ENCODE peak calls at places on chromosome 6, in eight cellular contexts. One of them, this sample, is unnamed.

GRCh38 chr6:136774228-136775041 is 17.8 kb downstream of the MAP3K5 start:
- DNase-seq in H1: no peak
- DNase-seq in suprapubic skin: no peak
- DNase-seq in breast epithelium: no peak
- DNase-seq in sigmoid colon: no peak
- DNase-seq in transverse colon: no peak
- DNase-seq in prostate gland: no peak
- DNase-seq in vagina: no peak
- DNase-seq in this sample: no peak

GRCh38 chr6:6915813-6916547 is 191.8 kb upstream of the RREB1 start:
- DNase-seq in H1: no peak
- DNase-seq in suprapubic skin: no peak
- DNase-seq in breast epithelium: no peak
- DNase-seq in sigmoid colon: peak
- DNase-seq in transverse colon: peak
- DNase-seq in prostate gland: peak
- DNase-seq in vagina: no peak
- DNase-seq in this sample: no peak

GRCh38 chr6:38815250-38815649 is 100.1 kb downstream of the DNAH8 start:
- DNase-seq in H1: no peak
- DNase-seq in suprapubic skin: no peak
- DNase-seq in breast epithelium: no peak
- DNase-seq in sigmoid colon: no peak
- DNase-seq in transverse colon: no peak
- DNase-seq in prostate gland: no peak
- DNase-seq in vagina: no peak
- DNase-seq in this sample: no peak

GRCh38 chr6:50608421-50608820 is 104.9 kb upstream of the TFAP2D start:
- DNase-seq in H1: no peak
- DNase-seq in suprapubic skin: no peak
- DNase-seq in breast epithelium: no peak
- DNase-seq in sigmoid colon: no peak
- DNase-seq in transverse colon: no peak
- DNase-seq in prostate gland: no peak
- DNase-seq in vagina: no peak
- DNase-seq in this sample: no peak

GRCh38 chr6:36427781-36428345 is 14.8 kb downstream of the PXT1 start:
- DNase-seq in H1: no peak
- DNase-seq in suprapubic skin: no peak
- DNase-seq in breast epithelium: no peak
- DNase-seq in sigmoid colon: no peak
- DNase-seq in transverse colon: no peak
- DNase-seq in prostate gland: no peak
- DNase-seq in vagina: no peak
- DNase-seq in this sample: no peak

GRCh38 chr6:80438728-80439127 is 332.3 kb downstream of the BCKDHB start:
- DNase-seq in H1: no peak
- DNase-seq in suprapubic skin: no peak
- DNase-seq in breast epithelium: no peak
- DNase-seq in sigmoid colon: no peak
- DNase-seq in transverse colon: no peak
- DNase-seq in prostate gland: no peak
- DNase-seq in vagina: no peak
- DNase-seq in this sample: no peak

GRCh38 chr6:27662770-27663169 is 189.9 kb upstream of the ZNF184 start:
- DNase-seq in H1: no peak
- DNase-seq in suprapubic skin: no peak
- DNase-seq in breast epithelium: no peak
- DNase-seq in sigmoid colon: no peak
- DNase-seq in transverse colon: no peak
- DNase-seq in prostate gland: no peak
- DNase-seq in vagina: no peak
- DNase-seq in this sample: no peak

GRCh38 chr6:121506761-121507754 is 71.6 kb downstream of the GJA1 start:
- DNase-seq in H1: no peak
- DNase-seq in suprapubic skin: no peak
- DNase-seq in breast epithelium: no peak
- DNase-seq in sigmoid colon: no peak
- DNase-seq in transverse colon: no peak
- DNase-seq in prostate gland: no peak
- DNase-seq in vagina: no peak
- DNase-seq in this sample: no peak

GRCh38 chr6:14129572-14129971 is 12.0 kb downstream of the CD83 start:
- DNase-seq in H1: no peak
- DNase-seq in suprapubic skin: no peak
- DNase-seq in breast epithelium: no peak
- DNase-seq in sigmoid colon: peak
- DNase-seq in transverse colon: peak
- DNase-seq in prostate gland: peak
- DNase-seq in vagina: no peak
- DNase-seq in this sample: no peak

DNA sequence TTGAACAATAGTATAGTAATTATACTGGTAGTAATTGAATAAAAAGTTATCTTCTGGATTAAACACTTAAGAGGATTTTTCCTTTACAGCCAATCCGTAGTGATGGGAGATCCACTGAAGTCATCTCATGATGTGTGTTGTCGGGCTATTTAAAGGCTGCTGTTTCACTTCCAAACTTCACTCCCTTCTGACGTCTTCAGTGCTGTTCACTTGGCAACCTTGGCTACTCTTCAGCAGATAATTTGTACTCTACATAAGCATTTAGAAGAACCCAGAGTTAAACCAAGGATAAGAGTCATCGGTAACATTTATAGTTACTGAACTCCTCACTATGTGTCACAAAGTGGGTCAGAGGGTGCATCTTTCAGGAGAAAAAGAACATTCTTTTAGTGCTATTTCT is 179.1 kb upstream of the EYA4 start:
- DNase-seq in H1: no peak
- DNase-seq in suprapubic skin: no peak
- DNase-seq in breast epithelium: no peak
- DNase-seq in sigmoid colon: no peak
- DNase-seq in transverse colon: no peak
- DNase-seq in prostate gland: no peak
- DNase-seq in vagina: no peak
- DNase-seq in this sample: no peak
- TF ChIP-seq POLR2AphosphoS5 in H1: no peak
- TF ChIP-seq POLR2AphosphoS5 in suprapubic skin: no peak
- TF ChIP-seq POLR2AphosphoS5 in breast epithelium: no peak
- TF ChIP-seq POLR2AphosphoS5 in sigmoid colon: peak
- TF ChIP-seq POLR2AphosphoS5 in transverse colon: no peak
- TF ChIP-seq POLR2AphosphoS5 in prostate gland: peak
- TF ChIP-seq POLR2AphosphoS5 in vagina: no peak
- TF ChIP-seq POLR2AphosphoS5 in this sample: no peak

GRCh38 chr6:26243132-26243531 is 121.9 kb upstream of the BTN3A2 start:
- DNase-seq in H1: no peak
- DNase-seq in suprapubic skin: no peak
- DNase-seq in breast epithelium: no peak
- DNase-seq in sigmoid colon: no peak
- DNase-seq in transverse colon: peak
- DNase-seq in prostate gland: no peak
- DNase-seq in vagina: no peak
- DNase-seq in this sample: no peak

GRCh38 chr6:26243742-26244141 is 121.3 kb upstream of the BTN3A2 start:
- DNase-seq in H1: no peak
- DNase-seq in suprapubic skin: no peak
- DNase-seq in breast epithelium: no peak
- DNase-seq in sigmoid colon: no peak
- DNase-seq in transverse colon: peak
- DNase-seq in prostate gland: no peak
- DNase-seq in vagina: no peak
- DNase-seq in this sample: no peak

GRCh38 chr6:26246057-26246456 is 118.9 kb upstream of the BTN3A2 start:
- DNase-seq in H1: no peak
- DNase-seq in suprapubic skin: no peak
- DNase-seq in breast epithelium: no peak
- DNase-seq in sigmoid colon: no peak
- DNase-seq in transverse colon: no peak
- DNase-seq in prostate gland: no peak
- DNase-seq in vagina: no peak
- DNase-seq in this sample: no peak

GRCh38 chr6:26240157-26240980 is 124.6 kb upstream of the BTN3A2 start:
- DNase-seq in H1: peak
- DNase-seq in suprapubic skin: no peak
- DNase-seq in breast epithelium: peak
- DNase-seq in sigmoid colon: peak
- DNase-seq in transverse colon: peak
- DNase-seq in prostate gland: peak
- DNase-seq in vagina: no peak
- DNase-seq in this sample: no peak

GRCh38 chr6:26240981-26241770 is 123.8 kb upstream of the BTN3A2 start:
- DNase-seq in H1: no peak
- DNase-seq in suprapubic skin: no peak
- DNase-seq in breast epithelium: no peak
- DNase-seq in sigmoid colon: no peak
- DNase-seq in transverse colon: no peak
- DNase-seq in prostate gland: no peak
- DNase-seq in vagina: no peak
- DNase-seq in this sample: no peak
- TF ChIP-seq POLR2AphosphoS5 in H1: peak
- TF ChIP-seq POLR2AphosphoS5 in suprapubic skin: no peak
- TF ChIP-seq POLR2AphosphoS5 in breast epithelium: no peak
- TF ChIP-seq POLR2AphosphoS5 in sigmoid colon: no peak
- TF ChIP-seq POLR2AphosphoS5 in transverse colon: no peak
- TF ChIP-seq POLR2AphosphoS5 in prostate gland: no peak
- TF ChIP-seq POLR2AphosphoS5 in vagina: no peak
- TF ChIP-seq POLR2AphosphoS5 in this sample: no peak

GRCh38 chr6:169726049-169726400 is 1.7 kb upstream of the PHF10 start:
- DNase-seq in H1: no peak
- DNase-seq in suprapubic skin: no peak
- DNase-seq in breast epithelium: no peak
- DNase-seq in sigmoid colon: no peak
- DNase-seq in transverse colon: no peak
- DNase-seq in prostate gland: no peak
- DNase-seq in vagina: no peak
- DNase-seq in this sample: no peak

GRCh38 chr6:169726963-169727362 is 2.7 kb upstream of the PHF10 start:
- DNase-seq in H1: no peak
- DNase-seq in suprapubic skin: no peak
- DNase-seq in breast epithelium: no peak
- DNase-seq in sigmoid colon: no peak
- DNase-seq in transverse colon: no peak
- DNase-seq in prostate gland: no peak
- DNase-seq in vagina: no peak
- DNase-seq in this sample: no peak

GRCh38 chr6:169724554-169725269 is 412 bp upstream of the PHF10 start:
- DNase-seq in H1: peak
- DNase-seq in suprapubic skin: peak
- DNase-seq in breast epithelium: no peak
- DNase-seq in sigmoid colon: peak
- DNase-seq in transverse colon: peak
- DNase-seq in prostate gland: peak
- DNase-seq in vagina: no peak
- DNase-seq in this sample: peak

GRCh38 chr6:169723991-169724553 is at the start of gene PHF10:
- DNase-seq in H1: no peak
- DNase-seq in suprapubic skin: no peak
- DNase-seq in breast epithelium: no peak
- DNase-seq in sigmoid colon: no peak
- DNase-seq in transverse colon: peak
- DNase-seq in prostate gland: peak
- DNase-seq in vagina: no peak
- DNase-seq in this sample: peak

DNA sequence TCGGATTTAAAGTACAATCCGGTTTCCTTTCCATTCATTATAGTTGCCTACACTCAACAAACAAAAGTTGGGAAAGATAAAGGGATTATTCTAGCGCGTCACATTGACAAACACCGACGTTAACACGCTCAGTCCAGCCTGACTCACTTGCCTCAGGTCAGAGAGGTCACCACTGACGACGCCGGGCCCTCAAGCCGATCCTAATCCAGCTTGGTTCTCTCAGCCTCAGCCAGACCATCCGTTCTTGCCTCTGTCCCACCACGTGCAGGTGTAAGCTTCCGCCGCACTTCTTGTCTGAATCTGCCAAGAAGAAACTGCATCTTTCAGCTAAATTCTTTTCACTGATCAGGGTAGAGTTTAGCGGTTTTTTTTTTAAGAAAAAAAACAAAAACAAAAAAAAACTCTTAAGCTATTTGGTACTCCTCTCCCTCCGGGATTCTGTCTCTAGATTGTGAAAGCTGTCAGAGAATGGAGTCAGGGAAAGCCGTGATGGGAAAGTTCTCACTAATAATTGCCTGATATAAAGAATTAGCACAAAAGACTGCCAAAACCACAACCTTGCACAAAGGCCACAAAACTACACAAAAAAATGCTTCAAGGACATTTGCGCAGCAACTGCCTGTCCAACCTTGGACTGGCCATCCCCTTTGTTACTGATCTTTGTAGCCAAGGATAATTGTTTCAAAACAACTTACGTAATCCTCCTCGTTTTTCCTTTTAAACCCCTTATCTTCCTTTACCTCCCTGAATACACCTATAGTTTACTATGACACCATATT is 1.2 kb upstream of the PHF10 start:
- DNase-seq in H1: peak
- DNase-seq in suprapubic skin: peak
- DNase-seq in breast epithelium: no peak
- DNase-seq in sigmoid colon: peak
- DNase-seq in transverse colon: peak
- DNase-seq in prostate gland: peak
- DNase-seq in vagina: no peak
- DNase-seq in this sample: no peak
- TF ChIP-seq POLR2AphosphoS5 in H1: peak
- TF ChIP-seq POLR2AphosphoS5 in suprapubic skin: no peak
- TF ChIP-seq POLR2AphosphoS5 in breast epithelium: no peak
- TF ChIP-seq POLR2AphosphoS5 in sigmoid colon: no peak
- TF ChIP-seq POLR2AphosphoS5 in transverse colon: no peak
- TF ChIP-seq POLR2AphosphoS5 in prostate gland: no peak
- TF ChIP-seq POLR2AphosphoS5 in vagina: peak
- TF ChIP-seq POLR2AphosphoS5 in this sample: no peak

GRCh38 chr6:26640806-26641205 is 18.7 kb downstream of the ZNF322 start:
- DNase-seq in H1: no peak
- DNase-seq in suprapubic skin: no peak
- DNase-seq in breast epithelium: no peak
- DNase-seq in sigmoid colon: no peak
- DNase-seq in transverse colon: no peak
- DNase-seq in prostate gland: no peak
- DNase-seq in vagina: no peak
- DNase-seq in this sample: no peak
- TF ChIP-seq POLR2AphosphoS5 in H1: no peak
- TF ChIP-seq POLR2AphosphoS5 in suprapubic skin: no peak
- TF ChIP-seq POLR2AphosphoS5 in breast epithelium: no peak
- TF ChIP-seq POLR2AphosphoS5 in sigmoid colon: no peak
- TF ChIP-seq POLR2AphosphoS5 in transverse colon: no peak
- TF ChIP-seq POLR2AphosphoS5 in prostate gland: no peak
- TF ChIP-seq POLR2AphosphoS5 in vagina: no peak
- TF ChIP-seq POLR2AphosphoS5 in this sample: no peak

GRCh38 chr6:157023958-157024357 is 246.8 kb downstream of the ARID1B start:
- DNase-seq in H1: no peak
- DNase-seq in suprapubic skin: no peak
- DNase-seq in breast epithelium: no peak
- DNase-seq in sigmoid colon: no peak
- DNase-seq in transverse colon: no peak
- DNase-seq in prostate gland: no peak
- DNase-seq in vagina: no peak
- DNase-seq in this sample: no peak
- TF ChIP-seq POLR2AphosphoS5 in H1: no peak
- TF ChIP-seq POLR2AphosphoS5 in suprapubic skin: no peak
- TF ChIP-seq POLR2AphosphoS5 in breast epithelium: no peak
- TF ChIP-seq POLR2AphosphoS5 in sigmoid colon: peak
- TF ChIP-seq POLR2AphosphoS5 in transverse colon: peak
- TF ChIP-seq POLR2AphosphoS5 in prostate gland: no peak
- TF ChIP-seq POLR2AphosphoS5 in vagina: no peak
- TF ChIP-seq POLR2AphosphoS5 in this sample: no peak

GRCh38 chr6:169263836-169264608 is 10.4 kb upstream of the THBS2 start:
- DNase-seq in H1: no peak
- DNase-seq in suprapubic skin: no peak
- DNase-seq in breast epithelium: no peak
- DNase-seq in sigmoid colon: peak
- DNase-seq in transverse colon: peak
- DNase-seq in prostate gland: peak
- DNase-seq in vagina: no peak
- DNase-seq in this sample: no peak
- TF ChIP-seq POLR2AphosphoS5 in H1: no peak
- TF ChIP-seq POLR2AphosphoS5 in suprapubic skin: no peak
- TF ChIP-seq POLR2AphosphoS5 in breast epithelium: no peak
- TF ChIP-seq POLR2AphosphoS5 in sigmoid colon: no peak
- TF ChIP-seq POLR2AphosphoS5 in transverse colon: no peak
- TF ChIP-seq POLR2AphosphoS5 in prostate gland: no peak
- TF ChIP-seq POLR2AphosphoS5 in vagina: no peak
- TF ChIP-seq POLR2AphosphoS5 in this sample: no peak